ENCODE peak calls at places on chromosomes 6 and 20, in seven cellular contexts. E is heart right ventricle, F is spleen, X is upper lobe of left lung, Q is AG10803, S is LNCaP clone FGC, A is astrocyte. J is an unnamed sample.

GRCh38 chr6:136123464-136123863 is 126.6 kb downstream of the MTFR2 start:
- DNase-seq in E (no peak), F (no peak), X (no peak), Q (peak; percentile 49), S (peak; percentile 27), A (peak; percentile 56), J (peak; percentile 85)

GRCh38 chr6:83127976-83128375 is 60.5 kb downstream of the DOP1A start:
- DNase-seq in E (no peak), F (no peak), X (no peak), Q (no peak), S (no peak), A (no peak), J (no peak)

GRCh38 chr6:3421763-3422456 is 34.9 kb downstream of the SLC22A23 start:
- DNase-seq in E (no peak), F (no peak), X (no peak), Q (peak; percentile 70), S (no peak), A (peak; percentile 80), J (peak; percentile 84)

GRCh38 chr6:40188931-40189330 is 254.7 kb upstream of the MOCS1 start:
- DNase-seq in E (no peak), F (no peak), X (no peak), Q (no peak), S (no peak), A (no peak), J (no peak)

GRCh38 chr20:59047938-59048680 is 5.5 kb upstream of the PRELID3B start:
- DNase-seq in E (no peak), F (no peak), X (no peak), Q (peak; percentile 59), S (no peak), A (peak; percentile 61), J (peak; percentile 70)

GRCh38 chr6:35363293-35363750 is 21.0 kb downstream of the PPARD start:
- DNase-seq in E (no peak), F (no peak), X (no peak), Q (peak; percentile 65), S (no peak), A (peak; percentile 51), J (no peak)

GRCh38 chr6:30985490-30985889 is 2.0 kb downstream of the MUC21 start:
- DNase-seq in E (no peak), F (no peak), X (no peak), Q (peak; percentile 4), S (no peak), A (no peak), J (peak; percentile 62)

GRCh38 chr6:53734473-53735299 is 60.1 kb upstream of the LRRC1 start:
- DNase-seq in E (peak; percentile 26), F (no peak), X (no peak), Q (peak; percentile 79), S (no peak), A (peak; percentile 93), J (peak; percentile 94)

GRCh38 chr20:44006126-44006525 is 91.5 kb downstream of the TOX2 start:
- DNase-seq in E (no peak), F (no peak), X (no peak), Q (no peak), S (no peak), A (no peak), J (no peak)

GRCh38 chr6:85241515-85241914 is 208.4 kb upstream of the NT5E start:
- DNase-seq in E (no peak), F (no peak), X (no peak), Q (no peak), S (no peak), A (no peak), J (no peak)

GRCh38 chr20:47318596-47319516 is 37.6 kb downstream of the ZMYND8 start:
- DNase-seq in E (peak; percentile 76), F (peak; percentile 84), X (peak; percentile 72), Q (peak; percentile 77), S (peak; percentile 75), A (peak; percentile 66), J (peak; percentile 70)

GRCh38 chr20:18705906-18706305 is 107.7 kb upstream of the SCP2D1 start:
- DNase-seq in E (no peak), F (no peak), X (no peak), Q (peak; percentile 17), S (no peak), A (no peak), J (no peak)
- H3K4me3 ChIP-seq in E (no peak overlapping the region), F (no peak overlapping the region), X (no peak overlapping the region), Q (no peak overlapping the region), S (no peak overlapping the region), A (peak overlapping the region; percentile 6), J (no peak overlapping the region)

DNA sequence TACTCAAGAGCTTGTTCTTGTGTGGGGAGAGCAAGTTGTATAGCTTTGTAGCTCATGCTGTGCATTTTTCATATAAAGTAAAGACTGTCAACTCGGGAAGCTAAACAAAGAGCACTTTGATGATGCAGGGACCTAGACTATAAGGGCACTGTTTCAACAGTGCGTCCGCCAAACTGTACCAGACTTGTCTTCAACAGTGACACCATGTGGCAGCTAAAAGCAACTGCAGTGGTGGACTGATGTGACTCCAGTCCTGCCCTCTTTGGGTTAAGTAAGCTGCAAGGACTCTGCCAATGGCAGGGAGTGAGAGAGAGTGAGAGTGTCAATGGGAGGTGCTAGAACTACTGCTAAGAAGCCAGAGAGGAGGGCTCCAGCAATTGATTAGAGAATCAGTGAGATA is 48.1 kb upstream of the MC3R start:
- DNase-seq in E (no peak), F (no peak), X (no peak), Q (no peak), S (no peak), A (no peak), J (no peak)
- TF ChIP-seq CTCF in E (no peak), F (no peak), X (no peak), Q (no peak), S (peak; percentile 46), A (peak; percentile 24), J (peak; percentile 20)

DNA sequence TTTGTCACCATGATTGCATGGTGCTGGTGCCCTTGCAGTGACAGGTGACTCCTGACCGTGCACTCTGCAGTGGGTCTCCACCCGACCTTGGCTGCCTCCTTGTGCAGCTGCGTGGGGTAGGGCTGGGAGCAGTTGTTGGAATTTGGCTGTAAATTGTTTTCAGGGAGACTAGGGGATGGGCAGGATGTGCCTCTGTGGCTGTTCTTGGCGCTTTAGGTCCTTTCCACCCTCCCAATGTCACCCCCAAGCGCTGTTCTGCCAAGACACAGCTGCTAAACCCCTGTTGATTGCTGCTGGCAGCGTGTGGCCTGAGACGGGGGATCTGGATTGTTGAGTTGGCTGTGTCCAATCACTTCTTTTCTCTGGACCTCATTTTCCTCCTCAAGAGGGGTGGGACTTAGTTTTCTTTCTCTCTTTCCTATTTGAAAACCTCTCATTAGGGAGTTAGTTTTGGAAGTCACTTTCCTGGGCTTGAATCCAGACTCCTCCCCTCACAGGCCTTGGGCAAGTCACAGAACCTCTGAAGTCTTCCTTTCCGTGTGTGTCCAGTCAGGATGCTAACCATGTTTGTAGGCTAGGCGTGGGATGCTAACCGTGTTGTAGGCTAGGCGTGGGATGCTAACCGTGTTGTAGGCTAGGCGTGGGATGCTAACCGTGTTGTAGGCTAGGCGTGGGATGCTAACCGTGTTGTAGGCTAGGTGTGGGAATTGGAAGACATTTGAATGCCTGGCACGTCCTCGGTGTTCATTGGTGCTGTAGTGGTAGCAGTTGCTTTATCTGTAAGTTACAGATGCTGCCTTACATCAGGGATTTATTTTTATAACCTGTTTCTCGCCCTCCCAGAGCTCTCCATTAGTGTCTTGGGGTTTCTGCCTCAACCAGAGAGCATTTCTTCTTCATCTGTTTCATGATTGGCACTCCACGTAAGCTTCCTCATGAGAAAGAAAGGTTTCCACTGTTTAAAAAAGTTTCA is 8.6 kb downstream of the IGF2R start:
- DNase-seq in E (peak; percentile 67), F (no peak), X (no peak), Q (peak; percentile 58), S (peak; percentile 61), A (peak; percentile 73), J (no peak)
- H3K4me3 ChIP-seq in E (no peak overlapping the region), F (no peak overlapping the region), X (no peak overlapping the region), Q (no peak overlapping the region), S (no peak overlapping the region), A (no peak overlapping the region), J (no peak overlapping the region)

GRCh38 chr6:116616757-116617093 is 446 bp downstream of the RSPH4A start:
- DNase-seq in E (peak; percentile 15), F (peak; percentile 78), X (peak; percentile 42), Q (peak; percentile 3), S (no peak), A (no peak), J (no peak)
- TF ChIP-seq CTCF in E (no peak), F (no peak), X (no peak), Q (no peak), S (no peak), A (no peak), J (no peak)

J was measured in epithelial cell of esophagus.